ENCODE peak calls at places on chromosomes 12 and 14, in eight cellular contexts. H is sciatic nerve; I is activated naive CD4-positive, alpha-beta T cell; O is NCI-H460; N is dermis blood vessel endothelial cell; X is cardiac muscle cell; D is HFFc6; C is stimulated activated CD8-positive, alpha-beta memory T cell treated with anti-CD3 and anti-CD28 coated beads, Interleukin-4, amount 100 ng/mL, for 1 hour. U is an unnamed sample.

GRCh38 chr12:47940773-47941474 is 22.5 kb upstream of the TMEM106C start:
- DNase-seq in I (no peak), C (no peak), N (no peak), H (peak; percentile 37), X (no peak), O (no peak), D (no peak), U (no peak)

GRCh38 chr12:30201301-30202160 is 417.8 kb upstream of the TMTC1 start:
- DNase-seq in X (peak; percentile 38), I (no peak), C (no peak), D (no peak), O (no peak), H (peak; percentile 56), N (peak; percentile 12), U (no peak)

GRCh38 chr14:69719501-69719951 is 47.4 kb upstream of the SRSF5 start:
- DNase-seq in D (peak; percentile 54), I (no peak), O (no peak), X (peak; percentile 99), N (peak; percentile 95), C (no peak), H (no peak), U (peak; percentile 50)

GRCh38 chr14:64705406-64706118 is 1.3 kb downstream of the PLEKHG3 start:
- DNase-seq in N (no peak), C (no peak), D (no peak), H (no peak), I (no peak), O (no peak), X (no peak), U (peak; percentile 71)

GRCh38 chr12:128792398-128792797 is 31.4 kb downstream of the SLC15A4 start:
- DNase-seq in X (no peak), N (no peak), C (no peak), H (no peak), I (no peak), D (no peak), O (no peak), U (no peak)

GRCh38 chr14:31029016-31029970 is 3.1 kb upstream of the STRN3 start:
- DNase-seq in I (no peak), C (no peak), O (no peak), N (no peak), H (no peak), D (no peak), X (no peak), U (no peak)

GRCh38 chr12:118357327-118358007 is 15.2 kb downstream of the TAOK3 start:
- DNase-seq in D (peak; percentile 54), I (no peak), O (no peak), C (no peak), H (no peak), N (peak; percentile 70), X (peak; percentile 78), U (peak; percentile 32)

GRCh38 chr12:43158126-43158525 is 393.9 kb downstream of the ADAMTS20 start:
- DNase-seq in C (no peak), H (no peak), D (no peak), I (no peak), O (no peak), X (no peak), N (no peak), U (no peak)

GRCh38 chr12:50110762-50111416 is 1.1 kb upstream of the COX14 start:
- DNase-seq in I (no peak), H (peak; percentile 72), O (peak; percentile 55), N (peak; percentile 20), X (no peak), C (no peak), D (peak; percentile 30), U (peak; percentile 70)

GRCh38 chr12:95545731-95546490 is 5.4 kb downstream of the USP44 start:
- DNase-seq in I (no peak), D (no peak), H (no peak), C (no peak), X (no peak), N (peak; percentile 75), O (no peak), U (no peak)

GRCh38 chr12:103241184-103241583 is 254.6 kb downstream of the C12orf42 start:
- DNase-seq in H (no peak), C (no peak), X (no peak), N (no peak), I (no peak), O (no peak), D (no peak), U (no peak)

GRCh38 chr14:23951590-23952143 is 1.9 kb upstream of the DHRS4 start:
- DNase-seq in X (no peak), N (no peak), H (no peak), D (no peak), I (no peak), C (no peak), O (no peak), U (no peak)

GRCh38 chr14:101843665-101844064 is 82.2 kb downstream of the PPP2R5C start:
- DNase-seq in D (no peak), C (no peak), O (no peak), I (no peak), H (no peak), N (peak; percentile 15), X (no peak), U (no peak)

GRCh38 chr14:91149462-91149861 is 35.6 kb downstream of the DGLUCY start:
- DNase-seq in O (peak; percentile 8), I (no peak), H (no peak), C (no peak), N (peak; percentile 78), D (peak; percentile 99), X (peak; percentile 98), U (peak; percentile 83)

GRCh38 chr12:66203820-66204219 is 14.8 kb downstream of the IRAK3 start:
- DNase-seq in O (no peak), C (no peak), I (no peak), N (no peak), D (no peak), H (no peak), X (no peak), U (no peak)

GRCh38 chr12:21711376-21711775 is 53.7 kb upstream of the LDHB start:
- DNase-seq in X (no peak), C (no peak), N (no peak), I (no peak), O (no peak), H (no peak), D (no peak), U (no peak)

GRCh38 chr14:95302667-95303066 is 17.0 kb downstream of the CLMN start:
- DNase-seq in N (no peak), O (no peak), H (no peak), X (no peak), C (no peak), D (no peak), I (no peak), U (no peak)

GRCh38 chr12:115752913-115753726 is 524.4 kb downstream of the MED13L start:
- DNase-seq in H (no peak), C (no peak), I (no peak), N (peak; percentile 73), O (peak; percentile 63), X (peak; percentile 84), D (peak; percentile 87), U (peak; percentile 83)

U was measured in hepatocyte.